ENCODE peak calls at places on chromosomes 13 and 19, in six cellular contexts. F is H1, I is IMR-90, G is neuronal stem cell, C is trophoblast cell, Z is mesendoderm. B is an unnamed sample.
A peak's percentile ranks its signal among the peaks of the same experiment; 100 is the strongest.

GRCh38 chr13:107669356-107669755 is 546.0 kb downstream of the LIG4 start:
- DNase-seq in F (no peak), G (no peak), Z (no peak), I (peak; percentile 79), C (no peak), B (peak; percentile 30)

GRCh38 chr13:106038752-106039151 is 496.7 kb downstream of the EFNB2 start:
- DNase-seq in F (no peak), C (peak; percentile 4), G (no peak), I (peak; percentile 90), Z (no peak), B (peak; percentile 83)

GRCh38 chr13:35057858-35058257 is 115.8 kb downstream of the NBEA start:
- DNase-seq in F (no peak), C (no peak), G (no peak), Z (peak; percentile 19), I (no peak), B (no peak)

GRCh38 chr13:80251403-80251802 is 89.5 kb downstream of the SPRY2 start:
- DNase-seq in I (peak; percentile 60), F (no peak), Z (no peak), G (no peak), C (no peak), B (peak; percentile 79)

GRCh38 chr13:110329258-110329657 is 22.2 kb downstream of the COL4A2 start:
- DNase-seq in I (no peak), C (no peak), F (no peak), Z (no peak), G (no peak), B (no peak)

GRCh38 chr13:112172641-112173171 is 105.8 kb downstream of the SOX1 start:
- DNase-seq in Z (no peak), C (no peak), G (no peak), F (no peak), I (no peak), B (no peak)

GRCh38 chr19:13053761-13054604 is 48.7 kb downstream of the LYL1 start:
- DNase-seq in Z (peak; percentile 81), F (no peak), G (peak; percentile 69), I (peak; percentile 96), C (peak; percentile 32), B (peak; percentile 79)

GRCh38 chr19:1514986-1515721 is 2.3 kb upstream of the ADAMTSL5 start:
- DNase-seq in Z (no peak), C (no peak), F (no peak), I (no peak), G (no peak), B (no peak)

GRCh38 chr13:97275265-97275664 is 53.1 kb downstream of the MBNL2 start:
- DNase-seq in I (peak; percentile 92), F (no peak), G (no peak), Z (no peak), C (no peak), B (peak; percentile 86)

GRCh38 chr13:96636310-96636709 is 358.0 kb downstream of the OXGR1 start:
- DNase-seq in C (no peak), G (no peak), Z (no peak), F (no peak), I (no peak), B (no peak)

GRCh38 chr13:40479196-40479845 is 187.1 kb downstream of the FOXO1 start:
- DNase-seq in G (no peak), C (no peak), F (no peak), I (no peak), Z (no peak), B (no peak)

DNA sequence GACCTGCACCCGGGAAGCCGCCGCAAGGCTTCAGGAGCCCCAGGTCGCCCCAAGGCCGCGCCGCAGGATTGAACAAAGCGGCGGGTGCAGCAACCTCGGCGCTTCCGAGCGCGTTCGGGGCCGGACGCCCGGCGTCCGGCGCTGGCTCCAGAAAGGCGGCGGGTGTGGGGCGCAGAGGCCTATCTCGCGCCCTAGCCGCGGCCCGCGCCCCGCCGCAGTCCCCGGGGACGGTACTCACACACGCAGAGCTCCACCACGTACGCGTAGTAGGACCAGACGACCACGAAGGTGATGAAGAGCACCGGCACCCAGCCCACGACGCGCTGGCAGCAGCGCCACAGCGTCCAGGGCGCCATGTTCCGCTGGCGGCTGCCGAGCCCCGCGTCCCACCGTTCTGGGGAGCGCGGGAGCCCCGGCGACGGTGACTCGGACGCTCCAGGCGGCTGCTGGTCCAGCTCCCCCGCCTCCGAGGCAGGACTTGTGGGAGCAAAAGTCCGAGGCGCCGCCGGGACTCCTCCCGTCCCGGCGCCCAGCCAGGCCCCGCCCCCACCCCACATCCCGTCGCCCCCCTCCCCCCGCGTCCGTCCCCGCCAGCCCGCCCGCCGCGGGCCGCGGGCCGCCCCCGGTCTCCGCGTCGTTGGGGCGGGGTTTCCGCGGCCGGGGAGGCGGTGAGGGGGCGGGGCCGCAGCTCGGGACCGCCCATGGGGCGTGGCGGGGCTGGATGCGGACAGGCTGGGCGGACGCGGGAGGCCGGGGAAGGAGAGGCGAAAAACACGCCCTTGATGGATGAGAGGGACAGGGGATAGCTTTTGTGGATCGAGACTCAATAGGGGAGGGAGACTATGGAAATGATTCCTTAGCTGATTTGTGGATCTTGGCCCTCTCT is at the start of gene ZDHHC20:
- DNase-seq in G (peak; percentile 80), I (peak; percentile 78), Z (peak; percentile 89), F (peak; percentile 46), C (peak; percentile 93), B (peak; percentile 86)
- H2BK120ac ChIP-seq in G (peak within 1 kb of the TSS; percentile 53), I (peak within 1 kb of the TSS; percentile 57), Z (peak within 1 kb of the TSS; percentile 68), F (peak within 1 kb of the TSS; percentile 82), C (peak within 1 kb of the TSS; percentile 96), B (peak within 1 kb of the TSS; percentile 80)

GRCh38 chr19:38685666-38686529 is 38.4 kb downstream of the ACTN4 start:
- DNase-seq in F (no peak), C (peak; percentile 58), Z (peak; percentile 85), G (no peak), I (peak; percentile 73), B (peak; percentile 87)

GRCh38 chr19:38683393-38684077 is 36.1 kb downstream of the ACTN4 start:
- DNase-seq in C (peak; percentile 97), Z (peak; percentile 98), F (peak; percentile 85), I (peak; percentile 85), G (no peak), B (peak; percentile 92)

GRCh38 chr19:38686530-38686888 is 39.1 kb downstream of the ACTN4 start:
- DNase-seq in Z (no peak), G (no peak), C (no peak), I (no peak), F (no peak), B (no peak)

GRCh38 chr19:38684078-38684861 is 36.8 kb downstream of the ACTN4 start:
- DNase-seq in C (peak; percentile 87), I (peak; percentile 91), G (no peak), F (no peak), Z (peak; percentile 45), B (peak; percentile 94)

DNA sequence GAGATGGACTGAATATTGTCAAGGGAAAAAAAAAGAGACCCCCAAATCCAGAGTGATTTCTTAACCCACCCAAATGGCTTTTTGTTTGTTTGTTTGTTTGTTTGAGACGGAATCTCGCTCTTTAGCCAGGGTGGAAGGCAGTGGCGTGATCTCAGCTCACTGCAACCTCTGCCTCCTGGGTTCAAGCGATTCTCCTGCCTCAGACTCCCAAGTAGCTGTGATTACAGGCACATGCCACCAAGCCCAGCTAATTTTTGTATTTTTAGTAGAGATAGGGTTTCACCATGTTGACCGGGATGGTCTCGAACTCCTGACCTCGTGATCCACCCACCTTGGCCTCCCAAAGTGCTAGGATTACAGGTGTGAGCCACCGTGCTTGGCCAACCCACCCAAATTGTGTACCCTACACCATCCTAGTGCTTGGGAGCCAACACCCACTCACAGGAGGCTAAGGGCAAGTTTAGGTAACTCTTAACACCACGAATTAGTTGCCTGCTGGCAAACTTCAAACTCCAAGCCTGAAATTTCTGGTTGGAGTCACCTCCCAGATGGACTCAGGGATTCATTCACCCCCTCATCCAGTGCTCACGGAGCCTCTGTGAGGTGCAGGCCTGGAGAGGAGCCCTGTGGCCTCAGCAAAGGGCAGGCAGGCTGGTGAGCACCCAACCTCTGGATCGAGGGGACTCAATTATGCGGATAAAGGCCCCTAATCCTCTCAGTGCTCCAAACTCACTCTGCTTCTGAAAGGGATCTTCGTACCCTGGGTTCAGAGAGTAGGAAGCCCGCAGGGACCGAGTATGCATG is 37.6 kb downstream of the ACTN4 start:
- DNase-seq in F (no peak), Z (no peak), C (no peak), G (no peak), I (no peak), B (no peak)
- H3K4me3 ChIP-seq in F (peak overlapping the region; percentile 36), Z (no peak overlapping the region), C (no peak overlapping the region), G (no peak overlapping the region), I (no peak overlapping the region), B (no peak overlapping the region)

GRCh38 chr13:36297259-36297599 is 385 bp downstream of the CCDC169 start:
- DNase-seq in G (no peak), Z (no peak), I (peak; percentile 25), C (peak; percentile 49), F (no peak), B (peak; percentile 58)
- H2BK120ac ChIP-seq in G (no peak overlapping the region), Z (no peak overlapping the region), I (peak overlapping the region; percentile 45), C (peak overlapping the region; percentile 75), F (peak overlapping the region; percentile 50), B (no peak overlapping the region)

DNA sequence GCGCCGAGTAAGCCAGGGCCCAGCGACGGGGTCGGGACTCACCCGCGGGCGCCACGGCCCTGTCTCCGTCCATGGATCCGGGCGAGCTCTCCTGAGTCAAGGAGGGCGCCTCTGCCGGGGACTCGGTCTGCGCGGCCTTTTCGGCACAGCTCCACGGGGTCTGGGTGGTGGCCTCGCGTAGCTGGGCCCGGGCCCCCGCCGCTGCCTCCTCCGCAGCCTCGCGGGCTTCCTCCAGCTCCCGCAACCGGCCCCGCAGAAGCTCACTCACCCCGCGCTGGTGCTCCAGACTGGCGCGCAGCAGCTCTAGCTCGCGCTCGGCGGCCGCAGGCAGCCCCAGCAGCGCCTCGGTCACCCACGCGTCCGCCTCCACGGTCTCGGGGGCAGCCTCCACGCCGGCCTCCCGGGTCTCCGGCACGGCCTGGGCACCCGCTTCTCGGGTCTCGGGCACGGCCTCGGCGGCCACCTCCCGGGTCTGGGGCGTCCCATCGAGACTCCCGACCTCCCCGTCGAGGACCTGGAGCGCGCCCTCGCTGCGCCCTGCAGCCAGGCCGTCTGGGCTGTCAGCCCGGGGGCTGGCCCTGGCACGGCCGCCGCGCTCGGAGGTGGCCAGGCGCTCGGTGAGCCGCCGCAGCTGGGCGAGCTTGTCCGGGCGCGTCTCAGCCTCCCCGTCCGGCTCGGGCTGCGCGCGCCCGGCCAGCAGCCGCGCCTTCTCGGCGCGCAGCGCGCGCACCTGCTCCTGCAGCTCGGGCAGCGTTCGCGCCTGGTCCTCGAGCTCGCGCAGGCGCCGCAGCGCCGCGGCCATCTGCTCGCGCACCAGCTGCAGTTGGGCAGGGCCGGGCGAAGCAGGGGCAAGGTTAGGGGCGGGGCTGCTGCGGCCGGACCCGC is 8.4 kb downstream of the KANK3 start:
- DNase-seq in I (peak; percentile 74), F (no peak), C (peak; percentile 62), G (peak; percentile 73), Z (peak; percentile 87), B (peak; percentile 51)
- H3K4me3 ChIP-seq in I (peak overlapping the region; percentile 40), F (peak overlapping the region; percentile 56), C (peak overlapping the region; percentile 8), G (peak overlapping the region; percentile 79), Z (no peak overlapping the region), B (peak overlapping the region; percentile 44)

DNA sequence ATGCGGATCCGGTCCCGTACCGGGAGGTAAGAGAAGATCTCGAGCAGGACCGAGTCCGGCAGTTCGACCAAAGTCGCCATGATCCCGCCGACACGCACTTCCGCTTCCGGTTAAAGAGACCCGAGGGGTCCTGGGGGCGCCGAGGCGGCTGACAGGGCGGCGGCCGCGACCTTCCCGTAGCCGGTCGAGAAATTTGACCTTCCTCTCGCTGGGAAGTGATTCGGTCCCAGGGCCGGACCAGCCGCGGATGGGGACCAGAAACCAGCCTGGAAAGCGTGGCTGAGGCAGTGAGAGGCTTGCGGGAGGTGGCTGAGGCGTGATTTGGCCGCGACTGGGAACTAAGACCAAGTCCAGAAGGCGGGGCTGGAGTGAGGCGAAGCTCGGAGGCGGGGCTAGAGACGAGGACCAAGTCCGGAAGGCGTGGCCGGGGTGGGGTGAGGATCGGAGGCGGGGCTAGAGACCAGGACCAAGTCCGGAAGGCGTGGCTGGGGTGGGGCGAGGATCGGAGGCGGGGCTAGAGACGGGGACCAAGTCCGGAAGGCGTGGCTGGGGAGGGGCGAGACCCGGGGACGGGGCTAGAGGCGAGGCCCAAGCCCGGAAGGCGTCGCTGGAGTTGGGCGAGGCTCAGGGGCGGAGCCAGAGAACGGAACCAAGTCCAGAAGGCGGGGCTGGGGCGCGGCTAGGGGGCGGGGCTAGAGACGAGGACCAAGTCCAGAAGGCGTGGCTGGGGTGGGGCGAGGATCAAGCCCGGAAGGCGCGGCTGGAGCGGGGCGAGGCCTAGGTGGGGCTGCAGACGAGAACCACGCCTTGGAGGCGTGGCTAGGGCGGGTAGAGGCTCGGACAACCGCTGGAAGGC is at the start of gene FBXL12:
- DNase-seq in F (peak; percentile 100), I (peak; percentile 99), C (peak; percentile 100), Z (peak; percentile 99), G (peak; percentile 100), B (peak; percentile 99)
- H2BK120ac ChIP-seq in F (peak within 1 kb of the TSS; percentile 87), I (peak within 1 kb of the TSS; percentile 92), C (peak within 1 kb of the TSS; percentile 96), Z (no peak within 1 kb of the TSS), G (no peak within 1 kb of the TSS), B (peak within 1 kb of the TSS; percentile 69)

B was measured in mesenchymal stem cell.